ENCODE peak calls at places on chromosomes 4 and X, in five cellular contexts. W is left cardiac atrium, T is activated T-helper 1 cell treated with Interleukin-2 at 50 U/mL for 16 hours, R is psoas muscle, O is NCI-H187 treated with DMSO at 0.1 percent for 48 hours. Q is an unnamed sample.

GRCh38 chrX:23374291-23374690 is 39.6 kb downstream of the PTCHD1 start:
- DNase-seq in O (no peak), W (no peak), R (no peak), T (no peak), Q (no peak)

GRCh38 chr4:124105212-124105611 is 607.3 kb downstream of the ANKRD50 start:
- DNase-seq in R (no peak), O (no peak), W (no peak), T (no peak), Q (no peak)

GRCh38 chrX:153460826-153461225 is 9.6 kb downstream of the HAUS7 start:
- DNase-seq in W (no peak), R (peak; percentile 39), O (no peak), T (peak; percentile 27), Q (no peak)

GRCh38 chr4:2251073-2251794 is 9.3 kb upstream of the HAUS3 start:
- DNase-seq in T (no peak), O (no peak), R (peak; percentile 12), W (peak; percentile 21), Q (no peak)

GRCh38 chr4:73010789-73011628 is 58.5 kb downstream of the COX18 start:
- DNase-seq in O (no peak), T (no peak), W (no peak), R (no peak), Q (no peak)

GRCh38 chr4:61500883-61501282 is 300.8 kb downstream of the ADGRL3 start:
- DNase-seq in W (no peak), O (no peak), T (no peak), R (no peak), Q (no peak)

GRCh38 chr4:128528793-128529553 is 241.4 kb upstream of the PGRMC2 start:
- DNase-seq in T (no peak), W (peak; percentile 37), R (no peak), O (no peak), Q (no peak)

GRCh38 chr4:56049428-56050212 is 100.9 kb downstream of the CEP135 start:
- DNase-seq in O (no peak), R (no peak), T (no peak), W (peak; percentile 24), Q (no peak)

GRCh38 chr4:120709986-120710385 is 212.5 kb downstream of the PRDM5 start:
- DNase-seq in T (no peak), O (no peak), R (no peak), W (no peak), Q (no peak)

GRCh38 chr4:70570796-70571195 is 21.3 kb upstream of the AMBN start:
- DNase-seq in R (no peak), O (no peak), T (no peak), W (no peak), Q (no peak)

GRCh38 chr4:25863347-25863784 is 578 bp upstream of the SEL1L3 start:
- DNase-seq in W (no peak), T (no peak), O (no peak), R (peak; percentile 19), Q (no peak)

GRCh38 chr4:153223935-153224334 is 19.7 kb downstream of the TRIM2 start:
- DNase-seq in W (no peak), R (no peak), T (no peak), O (no peak), Q (no peak)

GRCh38 chr4:140249351-140249750 is 95.4 kb upstream of the MAML3 start:
- DNase-seq in R (no peak), W (no peak), T (no peak), O (no peak), Q (no peak)

GRCh38 chrX:150574824-150575409 is 6.5 kb downstream of the MTM1 start:
- DNase-seq in T (no peak), W (no peak), R (no peak), O (no peak), Q (no peak)

GRCh38 chrX:148940411-148940996 is 440.1 kb downstream of the AFF2 start:
- DNase-seq in W (no peak), R (no peak), O (no peak), T (no peak), Q (no peak)

GRCh38 chr4:114384629-114385028 is 214.0 kb upstream of the UGT8 start:
- DNase-seq in T (no peak), W (no peak), R (no peak), O (no peak), Q (no peak)

GRCh38 chr4:133493241-133493640 is 344.1 kb downstream of the PCDH10 start:
- DNase-seq in T (no peak), O (no peak), W (no peak), R (no peak), Q (no peak)

GRCh38 chr4:17968721-17969120 is 52.8 kb downstream of the LCORL start:
- DNase-seq in T (no peak), O (no peak), R (no peak), W (no peak), Q (no peak)

GRCh38 chr4:175330652-175331051 is 412.5 kb downstream of the ADAM29 start:
- DNase-seq in T (no peak), R (no peak), O (no peak), W (no peak), Q (no peak)

GRCh38 chrX:27354021-27354420 is 109.1 kb downstream of the PPP4R3C start:
- DNase-seq in T (no peak), O (no peak), R (no peak), W (no peak), Q (no peak)